ENCODE peak calls at places on chromosomes 1 and 21, in six cellular contexts. W is NCI-H1436; A is astrocyte of the spinal cord; S is right lobe of liver; J is activated naive CD8-positive, alpha-beta T cell treated with anti-CD3 and anti-CD28 coated beads, Interleukin-2, amount 50 U/mL, for 24 hours; U is AG09309. N is an unnamed sample.

GRCh38 chr1:26555550-26555981 is 26.0 kb downstream of the RPS6KA1 start:
- DNase-seq in W (no peak), A (no peak), S (no peak), J (no peak), U (no peak), N (peak)

GRCh38 chr1:17475729-17476128 is 36.3 kb upstream of the RCC2 start:
- DNase-seq in W (no peak), A (no peak), S (no peak), J (no peak), U (peak), N (peak)

GRCh38 chr1:200429221-200429751 is 19.4 kb upstream of the ZNF281 start:
- DNase-seq in W (no peak), A (peak), S (no peak), J (no peak), U (peak), N (peak)

GRCh38 chr1:209755926-209756607 is at the start of gene TRAF3IP3:
- DNase-seq in W (no peak), A (no peak), S (no peak), J (peak), U (no peak), N (no peak)

GRCh38 chr1:67723620-67724019 is 38.6 kb downstream of the GADD45A start:
- DNase-seq in W (no peak), A (peak), S (no peak), J (no peak), U (no peak), N (peak)

GRCh38 chr1:21926814-21927530 is 10.1 kb downstream of the HSPG2 start:
- DNase-seq in W (no peak), A (no peak), S (no peak), J (no peak), U (no peak), N (peak)

GRCh38 chr1:20233394-20233793 is 47.1 kb upstream of the PLA2G2C start:
- DNase-seq in W (peak), A (peak), S (no peak), J (no peak), U (no peak), N (peak)

GRCh38 chr1:84996846-84997666 is at the start of gene MCOLN2:
- DNase-seq in W (peak), A (no peak), S (peak), J (peak), U (no peak), N (peak)

GRCh38 chr1:114979278-114979891 is 50.2 kb upstream of the TSHB start:
- DNase-seq in W (peak), A (peak), S (no peak), J (peak), U (peak), N (peak)

GRCh38 chr1:186272486-186272885 is 102.6 kb downstream of the TPR start:
- DNase-seq in W (no peak), A (no peak), S (no peak), J (no peak), U (no peak), N (no peak)

GRCh38 chr1:196148367-196148970 is 459.8 kb downstream of the KCNT2 start:
- DNase-seq in W (peak), A (peak), S (no peak), J (no peak), U (peak), N (peak)

GRCh38 chr1:64487061-64487460 is 17.1 kb downstream of the CACHD1 start:
- DNase-seq in W (no peak), A (no peak), S (no peak), J (no peak), U (no peak), N (no peak)

GRCh38 chr1:39238476-39238875 is 34.0 kb downstream of the MACF1 start:
- DNase-seq in W (no peak), A (peak), S (no peak), J (no peak), U (peak), N (peak)

GRCh38 chr1:101005871-101006270 is 19.7 kb downstream of the DPH5 start:
- DNase-seq in W (no peak), A (no peak), S (no peak), J (no peak), U (no peak), N (no peak)

GRCh38 chr1:153402226-153402625 is 11.4 kb upstream of the S100A8 start:
- DNase-seq in W (no peak), A (no peak), S (no peak), J (no peak), U (no peak), N (no peak)

GRCh38 chr1:116377564-116378529 is 4.8 kb downstream of the ATP1A1 start:
- DNase-seq in W (no peak), A (peak), S (no peak), J (peak), U (peak), N (peak)

GRCh38 chr1:1178794-1179331 is 5.2 kb downstream of the TTLL10 start:
- DNase-seq in W (no peak), A (no peak), S (peak), J (no peak), U (no peak), N (no peak)

GRCh38 chr1:4513326-4514114 is 140.9 kb upstream of the AJAP1 start:
- DNase-seq in W (no peak), A (no peak), S (no peak), J (no peak), U (no peak), N (no peak)

GRCh38 chr21:34836103-34836932 is 167.5 kb downstream of the CLIC6 start:
- DNase-seq in W (no peak), A (peak), S (peak), J (peak), U (peak), N (peak)

GRCh38 chr1:152052606-152053005 is 15.8 kb upstream of the S100A11 start:
- DNase-seq in W (peak), A (peak), S (peak), J (peak), U (no peak), N (peak)

GRCh38 chr1:231500666-231501065 is 27.8 kb upstream of the TSNAX start:
- DNase-seq in W (no peak), A (no peak), S (no peak), J (no peak), U (no peak), N (no peak)

GRCh38 chr1:231395051-231395995 is 26.8 kb downstream of the EGLN1 start:
- DNase-seq in W (no peak), A (peak), S (no peak), J (no peak), U (peak), N (peak)

GRCh38 chr1:219560856-219561255 is 52.0 kb downstream of the ZC3H11B start:
- DNase-seq in W (no peak), A (no peak), S (no peak), J (no peak), U (no peak), N (no peak)

GRCh38 chr1:229328598-229329362 is 14.1 kb downstream of the CCSAP start:
- DNase-seq in W (no peak), A (no peak), S (no peak), J (no peak), U (no peak), N (no peak)

GRCh38 chr1:11781298-11781697 is 19.3 kb downstream of the C1orf167 start:
- DNase-seq in W (no peak), A (no peak), S (no peak), J (no peak), U (no peak), N (no peak)

GRCh38 chr1:229199892-229200291 is 71.0 kb upstream of the RAB4A start:
- DNase-seq in W (no peak), A (no peak), S (no peak), J (no peak), U (no peak), N (no peak)

GRCh38 chr21:40143822-40144525 is 276.7 kb downstream of the PCP4 start:
- DNase-seq in W (peak), A (peak), S (no peak), J (peak), U (no peak), N (peak)

GRCh38 chr21:8989883-8990325 is 1531.5 kb upstream of the TPTE start:
- DNase-seq in W (no peak), A (no peak), S (no peak), J (no peak), U (no peak), N (no peak)

GRCh38 chr1:244712669-244713068 is 59.7 kb downstream of the DESI2 start:
- DNase-seq in W (no peak), A (no peak), S (no peak), J (peak), U (no peak), N (no peak)

GRCh38 chr1:220908757-220909156 is 29.5 kb downstream of the HLX start:
- DNase-seq in W (peak), A (peak), S (no peak), J (no peak), U (no peak), N (peak)